ENCODE peak calls at places on chromosomes 1 and 21, in six cellular contexts. E is heart left ventricle, C is dorsolateral prefrontal cortex, X is spleen, R is OCI-LY7, D is AG04450. G is an unnamed sample.

GRCh38 chr1:84382127-84382526 is 16.2 kb upstream of the DNASE2B start:
- DNase-seq in E (no peak), C (no peak), X (no peak), R (no peak), D (no peak), G (no peak)

GRCh38 chr1:11761988-11762406 is at the start of gene C1orf167:
- DNase-seq in E (no peak), C (no peak), X (no peak), R (no peak), D (no peak), G (no peak)

GRCh38 chr1:936348-936747 is 12.6 kb downstream of the SAMD11 start:
- DNase-seq in E (no peak), C (no peak), X (no peak), R (no peak), D (no peak), G (no peak)

GRCh38 chr1:236091933-236092318 is 27.0 kb upstream of the NID1 start:
- DNase-seq in E (no peak), C (no peak), X (no peak), R (no peak), D (no peak), G (no peak)

GRCh38 chr1:185916866-185917265 is 182.7 kb downstream of the HMCN1 start:
- DNase-seq in E (no peak), C (no peak), X (no peak), R (no peak), D (no peak), G (no peak)

GRCh38 chr1:26378088-26378878 is 5.7 kb upstream of the ZNF683 start:
- DNase-seq in E (no peak), C (no peak), X (peak; percentile 86), R (no peak), D (peak; percentile 92), G (peak; percentile 55)

GRCh38 chr1:99763956-99764355 is 2.5 kb downstream of the FRRS1 start:
- DNase-seq in E (no peak), C (no peak), X (no peak), R (no peak), D (no peak), G (peak; percentile 14)

GRCh38 chr1:41381691-41382530 is 20.7 kb downstream of the FOXO6 start:
- DNase-seq in E (peak; percentile 65), C (no peak), X (no peak), R (no peak), D (no peak), G (no peak)

GRCh38 chr1:226223157-226223785 is at the start of gene MIXL1:
- DNase-seq in E (no peak), C (no peak), X (no peak), R (peak; percentile 38), D (no peak), G (no peak)

GRCh38 chr1:30704271-30704670 is 19.1 kb downstream of the MATN1 start:
- DNase-seq in E (peak; percentile 53), C (no peak), X (no peak), R (no peak), D (no peak), G (no peak)

GRCh38 chr1:182690886-182691443 is 6.6 kb upstream of the RGS8 start:
- DNase-seq in E (no peak), C (no peak), X (no peak), R (no peak), D (no peak), G (no peak)

GRCh38 chr1:13732971-13733667 is 33.1 kb downstream of the PRDM2 start:
- DNase-seq in E (no peak), C (no peak), X (no peak), R (peak; percentile 67), D (no peak), G (no peak)

GRCh38 chr1:41500378-41500777 is 15.9 kb upstream of the EDN2 start:
- DNase-seq in E (peak; percentile 71), C (no peak), X (no peak), R (no peak), D (no peak), G (peak; percentile 91)

GRCh38 chr1:189693140-189693539 is 784.5 kb downstream of the BRINP3 start:
- DNase-seq in E (no peak), C (no peak), X (no peak), R (no peak), D (no peak), G (no peak)

GRCh38 chr1:247496581-247497285 is 38.8 kb upstream of the OR2B11 start:
- DNase-seq in E (no peak), C (no peak), X (no peak), R (no peak), D (no peak), G (no peak)

GRCh38 chr1:20385630-20386029 is 95.0 kb downstream of the VWA5B1 start:
- DNase-seq in E (no peak), C (no peak), X (peak; percentile 31), R (peak; percentile 87), D (no peak), G (no peak)

GRCh38 chr21:44657635-44658183 is at the start of gene KRTAP12-3:
- DNase-seq in E (no peak), C (no peak), X (peak; percentile 86), R (no peak), D (no peak), G (no peak)

GRCh38 chr1:89844236-89844807 is 23.5 kb downstream of the LRRC8D start:
- DNase-seq in E (no peak), C (no peak), X (no peak), R (peak; percentile 26), D (no peak), G (no peak)

GRCh38 chr1:100433563-100433962 is 81.3 kb downstream of the CDC14A start:
- DNase-seq in E (no peak), C (no peak), X (no peak), R (no peak), D (no peak), G (no peak)

GRCh38 chr1:16921391-16922185 is at the start of gene CROCC:
- DNase-seq in E (no peak), C (no peak), X (peak; percentile 91), R (peak; percentile 82), D (no peak), G (no peak)

GRCh38 chr1:166811691-166812090 is 27.6 kb upstream of the POGK start:
- DNase-seq in E (no peak), C (no peak), X (no peak), R (no peak), D (no peak), G (no peak)

GRCh38 chr1:24900985-24901781 is 28.9 kb downstream of the RUNX3 start:
- DNase-seq in E (no peak), C (peak; percentile 20), X (no peak), R (no peak), D (no peak), G (no peak)

GRCh38 chr1:185957441-185958363 is 223.5 kb downstream of the HMCN1 start:
- DNase-seq in E (no peak), C (no peak), X (no peak), R (no peak), D (no peak), G (no peak)

GRCh38 chr1:47434051-47434842 is 3.6 kb upstream of the FOXD2 start:
- DNase-seq in E (peak; percentile 68), C (no peak), X (no peak), R (no peak), D (peak; percentile 30), G (no peak)

GRCh38 chr1:91311672-91312071 is 93.0 kb downstream of the HFM1 start:
- DNase-seq in E (no peak), C (no peak), X (no peak), R (no peak), D (no peak), G (no peak)

GRCh38 chr1:239493736-239494285 is 107.4 kb downstream of the CHRM3 start:
- DNase-seq in E (no peak), C (no peak), X (no peak), R (no peak), D (no peak), G (no peak)

DNA sequence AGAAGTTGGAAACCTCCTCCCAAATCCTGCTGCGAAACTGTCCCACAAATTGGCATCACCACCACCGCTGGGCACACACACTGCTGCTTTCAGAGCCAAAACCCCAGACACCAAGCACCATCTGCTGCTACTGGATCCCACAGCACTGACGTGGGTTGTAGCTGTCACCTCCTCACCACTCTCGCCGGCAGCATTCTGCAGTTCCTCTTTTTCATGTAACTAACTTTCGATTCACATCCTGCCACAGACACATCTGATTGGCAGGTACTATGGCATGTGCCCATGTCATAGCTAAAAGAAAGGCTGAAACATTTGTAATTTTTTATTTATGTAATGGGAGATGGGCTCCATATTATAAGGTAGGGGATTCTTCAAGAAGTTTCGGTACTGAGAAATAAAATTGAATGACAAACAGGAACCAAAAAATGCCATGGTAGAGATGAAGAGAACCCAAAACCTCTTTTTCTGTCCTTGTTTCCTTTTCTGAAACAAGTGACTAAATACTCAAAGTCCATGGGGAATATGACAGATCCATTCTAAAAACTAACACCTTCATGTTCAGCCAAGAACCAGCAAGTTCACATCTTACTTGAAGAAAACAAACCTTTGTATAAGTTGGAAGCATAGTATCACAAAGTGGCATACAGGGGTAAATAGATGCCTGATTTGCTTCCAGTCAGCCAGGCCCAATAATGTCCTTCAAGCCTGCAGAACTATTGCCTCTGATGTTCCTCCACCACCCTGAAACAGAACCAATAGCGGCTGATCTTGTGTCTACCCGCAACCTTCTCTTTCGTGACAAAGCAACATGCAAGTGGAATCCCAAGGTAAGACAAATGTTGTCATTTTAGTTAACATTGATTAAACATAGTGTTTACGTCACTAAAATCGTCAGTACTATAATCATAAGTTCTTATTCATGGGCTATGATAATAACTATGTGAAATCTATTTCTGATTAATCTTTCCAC is 26.6 kb upstream of the RGS13 start:
- DNase-seq in E (peak; percentile 60), C (peak; percentile 39), X (peak; percentile 92), R (peak; percentile 93), D (no peak), G (no peak)
- H3K27ac ChIP-seq in E (no peak overlapping the region), C (no peak overlapping the region), X (no peak overlapping the region), R (peak overlapping the region; percentile 76), D (no peak overlapping the region), G (no peak overlapping the region)

GRCh38 chr1:244642526-244642925 is 10.4 kb upstream of the DESI2 start:
- DNase-seq in E (no peak), C (no peak), X (no peak), R (no peak), D (no peak), G (no peak)
- H3K27ac ChIP-seq in E (no peak overlapping the region), C (no peak overlapping the region), X (no peak overlapping the region), R (no peak overlapping the region), D (no peak overlapping the region), G (no peak overlapping the region)

GRCh38 chr1:212684511-212685090 is 15.0 kb downstream of the BATF3 start:
- DNase-seq in E (no peak), C (no peak), X (no peak), R (no peak), D (no peak), G (no peak)
- H3K27ac ChIP-seq in E (no peak overlapping the region), C (no peak overlapping the region), X (no peak overlapping the region), R (no peak overlapping the region), D (no peak overlapping the region), G (no peak overlapping the region)

GRCh38 chr21:42056468-42056867 is 14.6 kb upstream of the UMODL1 start:
- DNase-seq in E (no peak), C (no peak), X (peak; percentile 53), R (no peak), D (no peak), G (no peak)

GRCh38 chr21:42058631-42059111 is 12.4 kb upstream of the UMODL1 start:
- DNase-seq in E (no peak), C (no peak), X (no peak), R (no peak), D (no peak), G (no peak)

GRCh38 chr21:42056996-42057689 is 14.0 kb upstream of the UMODL1 start:
- DNase-seq in E (no peak), C (no peak), X (peak; percentile 68), R (no peak), D (peak; percentile 84), G (peak; percentile 39)

GRCh38 chr21:42057861-42058437 is 13.2 kb upstream of the UMODL1 start:
- DNase-seq in E (no peak), C (no peak), X (peak; percentile 57), R (no peak), D (no peak), G (no peak)

GRCh38 chr21:42055425-42055824 is 15.7 kb upstream of the UMODL1 start:
- DNase-seq in E (no peak), C (no peak), X (no peak), R (no peak), D (no peak), G (no peak)
- H3K27ac ChIP-seq in E (no peak overlapping the region), C (no peak overlapping the region), X (no peak overlapping the region), R (no peak overlapping the region), D (no peak overlapping the region), G (no peak overlapping the region)

G was measured in epithelial cell of prostate.